ENCODE peak calls at places on chromosomes 6 and 20, in eight cellular contexts. C, H, N, R, S, V, P and D are unnamed samples.

GRCh38 chr6:143634486-143634885 is 43.3 kb upstream of the PHACTR2 start:
- DNase-seq in C (no peak), H (peak; percentile 4), N (no peak), R (no peak), S (no peak), V (no peak), P (no peak), D (no peak)

GRCh38 chr6:154921482-154921881 is 73.6 kb upstream of the TIAM2 start:
- DNase-seq in C (no peak), H (no peak), N (no peak), R (no peak), S (no peak), V (no peak), P (no peak), D (no peak)

GRCh38 chr6:71310261-71310660 is 21.6 kb downstream of the OGFRL1 start:
- DNase-seq in C (no peak), H (no peak), N (no peak), R (no peak), S (no peak), V (no peak), P (no peak), D (no peak)

GRCh38 chr20:45791668-45792512 is at the start of the genes DNTTIP1 and WFDC3:
- DNase-seq in C (peak; percentile 94), H (peak; percentile 85), N (peak; percentile 91), R (peak; percentile 91), S (peak; percentile 92), V (peak; percentile 90), P (peak; percentile 97), D (peak; percentile 97)

GRCh38 chr6:170410241-170410640 is 103.7 kb downstream of the FAM120B start:
- DNase-seq in C (no peak), H (no peak), N (no peak), R (no peak), S (no peak), V (no peak), P (no peak), D (no peak)

GRCh38 chr6:167826230-167827061 is at the start of gene AFDN:
- DNase-seq in C (peak; percentile 77), H (peak; percentile 21), N (peak; percentile 83), R (peak; percentile 76), S (peak; percentile 82), V (peak; percentile 80), P (peak; percentile 83), D (peak; percentile 62)

GRCh38 chr6:133436652-133437051 is 195.5 kb downstream of the EYA4 start:
- DNase-seq in C (no peak), H (peak; percentile 71), N (no peak), R (no peak), S (no peak), V (no peak), P (no peak), D (no peak)

GRCh38 chr20:60808701-60809100 is 443.4 kb upstream of the CDH4 start:
- DNase-seq in C (no peak), H (no peak), N (no peak), R (no peak), S (no peak), V (no peak), P (no peak), D (no peak)

GRCh38 chr6:14373648-14374437 is 256.3 kb downstream of the CD83 start:
- DNase-seq in C (no peak), H (no peak), N (no peak), R (no peak), S (no peak), V (no peak), P (no peak), D (no peak)

GRCh38 chr6:108895591-108895990 is 47.4 kb downstream of the ARMC2 start:
- DNase-seq in C (no peak), H (peak; percentile 36), N (no peak), R (no peak), S (no peak), V (no peak), P (no peak), D (no peak)

GRCh38 chr6:61810047-61810446 is 476.0 kb downstream of the KHDRBS2 start:
- DNase-seq in C (no peak), H (no peak), N (no peak), R (no peak), S (no peak), V (no peak), P (no peak), D (no peak)

GRCh38 chr20:47727170-47727880 is 58.0 kb downstream of the SULF2 start:
- DNase-seq in C (peak; percentile 70), H (no peak), N (no peak), R (no peak), S (peak; percentile 40), V (no peak), P (peak; percentile 75), D (no peak)

GRCh38 chr6:134175532-134176282 is 123.3 kb upstream of the SLC2A12 start:
- DNase-seq in C (peak; percentile 88), H (peak; percentile 78), N (peak; percentile 85), R (peak; percentile 61), S (peak; percentile 85), V (peak; percentile 60), P (peak; percentile 90), D (peak; percentile 79)

GRCh38 chr20:19737025-19737424 is 21.0 kb upstream of the RIN2 start:
- DNase-seq in C (peak; percentile 16), H (peak; percentile 48), N (no peak), R (no peak), S (no peak), V (peak; percentile 43), P (no peak), D (no peak)

GRCh38 chr6:13924146-13924948 is 405 bp upstream of the RNF182 start:
- DNase-seq in C (peak; percentile 26), H (peak; percentile 36), N (peak; percentile 87), R (peak; percentile 28), S (peak; percentile 37), V (peak; percentile 14), P (peak; percentile 68), D (peak; percentile 31)

GRCh38 chr20:60371456-60371855 is 413.2 kb downstream of the CDH26 start:
- DNase-seq in C (no peak), H (no peak), N (no peak), R (no peak), S (no peak), V (no peak), P (no peak), D (no peak)

GRCh38 chr6:10223841-10224240 is 191.0 kb downstream of the TFAP2A start:
- DNase-seq in C (no peak), H (no peak), N (no peak), R (no peak), S (no peak), V (no peak), P (no peak), D (no peak)

GRCh38 chr6:100099189-100100074 is 105.4 kb upstream of the MCHR2 start:
- DNase-seq in C (no peak), H (peak; percentile 41), N (no peak), R (no peak), S (no peak), V (no peak), P (no peak), D (peak; percentile 13)

GRCh38 chr6:127550403-127550802 is 26.6 kb upstream of the C6orf58 start:
- DNase-seq in C (no peak), H (peak; percentile 76), N (no peak), R (no peak), S (no peak), V (no peak), P (no peak), D (no peak)

GRCh38 chr20:62685781-62686555 is 22.7 kb upstream of the NTSR1 start:
- DNase-seq in C (peak; percentile 67), H (no peak), N (no peak), R (no peak), S (peak; percentile 50), V (no peak), P (no peak), D (peak; percentile 22)

GRCh38 chr6:32642707-32643106 is 5.5 kb downstream of the HLA-DQA1 start:
- DNase-seq in C (no peak), H (no peak), N (no peak), R (no peak), S (no peak), V (no peak), P (no peak), D (no peak)

GRCh38 chr6:166244353-166245045 is 63.7 kb downstream of the PRR18 start:
- DNase-seq in C (no peak), H (no peak), N (no peak), R (no peak), S (no peak), V (no peak), P (no peak), D (no peak)

DNA sequence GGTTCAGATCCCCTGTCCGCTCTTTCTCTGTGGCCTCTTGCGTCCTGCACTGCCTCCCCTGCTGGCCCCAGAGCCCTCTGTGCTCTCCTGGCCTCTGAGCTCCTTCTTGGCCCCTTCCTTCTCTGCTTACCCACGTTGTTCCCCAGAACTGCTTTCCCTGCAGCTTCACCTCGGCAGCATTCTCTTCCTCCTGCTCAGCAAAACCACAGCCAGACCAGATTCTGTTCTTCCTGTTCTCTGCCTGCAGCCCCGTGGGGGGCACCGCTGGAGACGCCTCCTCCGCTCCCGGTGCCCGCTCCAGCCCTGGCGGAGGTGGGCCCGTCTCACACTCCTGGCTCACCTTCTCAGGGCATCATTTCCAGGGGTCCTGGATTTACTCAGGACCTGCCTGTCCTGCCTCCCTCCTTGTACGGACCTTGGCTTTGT is 59.7 kb downstream of the TCP11 start:
- DNase-seq in C (no peak), H (peak; percentile 5), N (no peak), R (peak; percentile 3), S (no peak), V (no peak), P (no peak), D (no peak)
- TF ChIP-seq POLR2A in C (no peak), H (no peak), N (no peak), R (no peak), S (no peak), V (no peak), P (no peak), D (no peak)

GRCh38 chr20:49583669-49584417 is 15.9 kb upstream of the PTGIS start:
- DNase-seq in C (peak; percentile 89), H (peak; percentile 95), N (no peak), R (peak; percentile 89), S (peak; percentile 90), V (peak; percentile 93), P (peak; percentile 81), D (peak; percentile 36)
- TF ChIP-seq POLR2A in C (no peak), H (no peak), N (no peak), R (peak; percentile 31), S (no peak), V (no peak), P (no peak), D (no peak)

DNA sequence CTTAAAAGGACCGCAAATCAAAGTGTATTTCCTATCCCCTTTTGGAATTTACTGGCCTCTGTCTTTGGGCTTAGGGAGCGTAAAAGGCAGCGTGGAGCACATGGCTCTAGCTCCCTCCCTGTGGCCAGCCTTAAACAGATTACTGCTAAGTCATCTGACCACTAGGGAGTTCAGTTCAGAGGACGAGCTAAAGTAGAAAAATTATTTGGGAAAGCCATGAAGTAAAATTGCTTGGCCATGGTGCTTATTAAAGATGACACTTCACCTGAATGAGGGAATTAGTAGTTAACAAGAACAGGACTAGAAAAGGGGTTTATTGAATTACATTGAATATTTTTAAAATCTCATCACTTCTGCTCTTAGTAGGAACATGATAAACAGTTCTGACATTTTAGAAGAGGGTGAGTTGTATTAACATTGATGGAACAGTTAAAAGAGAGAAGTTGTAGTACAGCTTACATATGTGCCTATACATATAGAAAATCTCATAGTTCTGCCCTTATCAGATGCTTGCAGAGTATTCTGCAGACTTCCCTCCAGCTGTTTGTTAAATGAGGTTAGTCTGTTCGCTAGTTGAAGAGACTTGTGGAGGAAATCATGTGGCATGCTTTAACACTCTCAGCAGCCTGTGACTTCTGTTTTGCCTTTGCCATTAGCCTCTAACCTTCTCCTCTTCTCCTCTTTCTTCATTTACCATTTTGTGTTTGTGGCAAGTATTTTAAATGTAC is 31.2 kb upstream of the MAPK13 start:
- DNase-seq in C (no peak), H (peak; percentile 20), N (no peak), R (no peak), S (no peak), V (no peak), P (no peak), D (peak; percentile 79)
- TF ChIP-seq POLR2A in C (no peak), H (no peak), N (no peak), R (no peak), S (no peak), V (no peak), P (no peak), D (no peak)

GRCh38 chr6:36885461-36886401 is at the start of gene C6orf89:
- DNase-seq in C (peak; percentile 98), H (peak; percentile 96), N (peak; percentile 95), R (peak; percentile 98), S (peak; percentile 98), V (peak; percentile 99), P (peak; percentile 98), D (peak; percentile 99)
- TF ChIP-seq POLR2A in C (no peak), H (peak; percentile 56), N (no peak), R (peak; percentile 83), S (peak; percentile 33), V (peak; percentile 44), P (peak; percentile 75), D (peak; percentile 94)